ENCODE peak calls at places on chromosomes 5 and 9, in six cellular contexts. R is aorta, A is fibroblast of lung, C is sigmoid colon, Z is brain microvascular endothelial cell, M is HFF-Myc. F is an unnamed sample.

GRCh38 chr5:176490291-176490690 is 42.1 kb downstream of the FAF2 start:
- DNase-seq in R (no peak), A (no peak), C (no peak), Z (no peak), M (no peak), F (no peak)

GRCh38 chr5:142402752-142403318 is 78.0 kb upstream of the SPRY4 start:
- DNase-seq in R (no peak), A (no peak), C (no peak), Z (no peak), M (no peak), F (no peak)

GRCh38 chr5:138910546-138911185 is 35.5 kb upstream of the LRRTM2 start:
- DNase-seq in R (no peak), A (no peak), C (no peak), Z (no peak), M (no peak), F (no peak)

GRCh38 chr5:17216974-17217325 is 481 bp upstream of the BASP1 start:
- DNase-seq in R (peak; percentile 74), A (peak; percentile 70), C (no peak), Z (peak; percentile 48), M (no peak), F (no peak)

GRCh38 chr9:73869261-73869660 is 627.9 kb upstream of the RORB start:
- DNase-seq in R (peak; percentile 40), A (peak; percentile 0), C (no peak), Z (peak; percentile 53), M (no peak), F (peak; percentile 62)

GRCh38 chr5:111694183-111694582 is 62.8 kb downstream of the NREP start:
- DNase-seq in R (no peak), A (peak; percentile 93), C (no peak), Z (peak; percentile 11), M (no peak), F (no peak)

GRCh38 chr5:140182803-140183367 is 7.9 kb downstream of the CYSTM1 start:
- DNase-seq in R (peak; percentile 60), A (peak; percentile 71), C (peak; percentile 77), Z (peak; percentile 45), M (no peak), F (no peak)

GRCh38 chr9:101791938-101792337 is 53.5 kb upstream of the GRIN3A start:
- DNase-seq in R (no peak), A (no peak), C (no peak), Z (peak; percentile 47), M (no peak), F (peak; percentile 25)

GRCh38 chr5:171142617-171143016 is 166.4 kb upstream of the TLX3 start:
- DNase-seq in R (no peak), A (no peak), C (no peak), Z (no peak), M (no peak), F (no peak)

GRCh38 chr5:150358261-150359095 is 981 bp downstream of the TCOF1 start:
- DNase-seq in R (no peak), A (peak; percentile 8), C (no peak), Z (no peak), M (no peak), F (no peak)

GRCh38 chr9:37547328-37547878 is 28.8 kb downstream of the FBXO10 start:
- DNase-seq in R (no peak), A (no peak), C (no peak), Z (no peak), M (no peak), F (no peak)
- H3K4me3 ChIP-seq in R (no peak overlapping the region), A (no peak overlapping the region), C (no peak overlapping the region), Z (no peak overlapping the region), M (no peak overlapping the region), F (no peak overlapping the region)

DNA sequence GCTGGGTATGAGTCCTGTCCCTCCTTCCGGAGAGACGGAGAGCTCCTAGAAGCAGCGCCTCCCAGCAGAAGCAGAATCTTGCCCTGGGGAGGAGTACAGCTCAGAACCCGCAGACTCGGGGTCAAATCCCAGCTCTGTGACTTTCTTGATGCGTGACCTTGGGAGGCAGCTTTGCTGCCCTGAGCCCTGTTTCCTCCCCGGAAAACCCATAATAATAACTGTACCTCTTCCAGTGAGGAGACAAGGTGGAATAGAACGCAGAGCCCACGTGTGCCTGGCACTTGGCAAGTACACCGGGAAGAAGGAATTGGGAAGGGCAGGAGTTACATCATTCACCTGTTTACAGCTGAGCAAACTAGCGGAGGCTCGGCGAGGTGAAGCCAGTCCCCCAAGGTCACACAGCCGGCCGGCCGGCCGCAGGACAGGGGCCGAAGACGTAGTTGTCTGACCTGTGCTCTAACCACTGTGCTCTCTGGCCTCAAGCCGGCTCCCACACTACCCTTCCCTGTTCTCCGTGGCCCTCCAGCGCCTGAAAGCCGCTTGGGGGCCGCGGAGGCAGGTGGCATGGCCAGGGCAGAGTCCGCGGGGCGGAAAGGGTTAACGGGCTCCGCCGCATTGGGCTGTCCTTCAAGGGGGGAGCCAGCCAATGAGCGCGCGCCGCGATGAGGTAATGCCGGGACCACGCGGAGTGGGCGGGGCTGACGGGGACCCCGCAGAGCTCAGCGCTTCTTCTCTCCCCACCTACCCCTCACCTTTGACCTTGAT is 125.3 kb downstream of the C9orf50 start:
- DNase-seq in R (peak; percentile 96), A (peak; percentile 88), C (peak; percentile 97), Z (peak; percentile 88), M (peak; percentile 67), F (peak; percentile 76)
- H3K4me3 ChIP-seq in R (peak overlapping the region; percentile 10), A (peak overlapping the region; percentile 34), C (peak overlapping the region; percentile 61), Z (peak overlapping the region; percentile 60), M (peak overlapping the region; percentile 49), F (peak overlapping the region; percentile 54)

GRCh38 chr9:20683351-20684034 is 566 bp upstream of the FOCAD start:
- DNase-seq in R (peak; percentile 68), A (peak; percentile 75), C (peak; percentile 92), Z (peak; percentile 69), M (no peak), F (peak; percentile 8)

GRCh38 chr9:20685769-20686168 is 1.7 kb downstream of the FOCAD start:
- DNase-seq in R (no peak), A (no peak), C (no peak), Z (no peak), M (no peak), F (no peak)

GRCh38 chr9:20681467-20681866 is 2.6 kb upstream of the FOCAD start:
- DNase-seq in R (no peak), A (no peak), C (no peak), Z (no peak), M (no peak), F (no peak)

GRCh38 chr9:20684865-20685696 is 1.0 kb downstream of the FOCAD start:
- DNase-seq in R (no peak), A (peak; percentile 91), C (no peak), Z (peak; percentile 31), M (no peak), F (no peak)

GRCh38 chr9:20684035-20684864 is at the start of gene FOCAD:
- DNase-seq in R (peak; percentile 97), A (peak; percentile 92), C (peak; percentile 97), Z (peak; percentile 92), M (peak; percentile 63), F (peak; percentile 89)
- H3K4me3 ChIP-seq in R (peak within 1 kb of the TSS; percentile 81), A (peak within 1 kb of the TSS; percentile 80), C (peak within 1 kb of the TSS; percentile 84), Z (peak within 1 kb of the TSS; percentile 85), M (peak within 1 kb of the TSS; percentile 77), F (peak within 1 kb of the TSS; percentile 88)

DNA sequence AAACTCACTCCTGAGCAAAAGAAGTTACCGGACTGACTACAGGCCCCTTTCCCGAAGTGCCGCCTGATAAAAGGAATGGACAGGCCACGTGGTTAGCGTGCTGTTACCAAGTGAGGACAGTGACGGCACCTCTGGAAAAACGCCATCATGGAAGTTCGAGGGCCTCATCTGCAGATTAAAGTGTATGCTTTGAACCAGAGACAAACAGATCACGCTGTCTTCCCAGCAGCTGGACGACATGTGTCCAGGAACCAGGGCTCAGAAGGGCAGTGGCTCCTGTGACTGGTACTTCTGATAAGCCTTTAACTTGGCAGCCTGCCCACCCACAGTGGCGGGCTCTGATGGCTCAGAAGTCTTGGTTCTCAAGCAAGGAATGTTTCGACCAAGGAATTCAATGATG is 14.5 kb upstream of the BRD3OS start:
- DNase-seq in R (no peak), A (no peak), C (no peak), Z (no peak), M (no peak), F (no peak)
- H3K4me3 ChIP-seq in R (no peak overlapping the region), A (no peak overlapping the region), C (no peak overlapping the region), Z (no peak overlapping the region), M (no peak overlapping the region), F (no peak overlapping the region)

GRCh38 chr9:120923620-120924328 is 2.8 kb downstream of the TRAF1 start:
- DNase-seq in R (no peak), A (no peak), C (peak; percentile 19), Z (no peak), M (no peak), F (no peak)

GRCh38 chr9:120920495-120921178 is 6.0 kb downstream of the TRAF1 start:
- DNase-seq in R (no peak), A (no peak), C (no peak), Z (no peak), M (no peak), F (no peak)

GRCh38 chr9:120921751-120922181 is 4.8 kb downstream of the TRAF1 start:
- DNase-seq in R (no peak), A (no peak), C (no peak), Z (no peak), M (no peak), F (no peak)

GRCh38 chr9:120924698-120925534 is 1.7 kb downstream of the TRAF1 start:
- DNase-seq in R (no peak), A (no peak), C (peak; percentile 15), Z (no peak), M (no peak), F (no peak)

GRCh38 chr9:120922404-120923173 is 4.0 kb downstream of the TRAF1 start:
- DNase-seq in R (no peak), A (no peak), C (peak; percentile 36), Z (no peak), M (no peak), F (no peak)
- H3K4me3 ChIP-seq in R (no peak overlapping the region), A (no peak overlapping the region), C (no peak overlapping the region), Z (no peak overlapping the region), M (no peak overlapping the region), F (no peak overlapping the region)

F was measured in Jurkat, Clone E6-1.